ENCODE peak calls at places on chromosomes 4 and X, in seven cellular contexts. One of them, this sample, is unnamed.

GRCh38 chr4:163493643-163494359 is 689 bp upstream of the TMA16 start:
- DNase-seq in fibroblast of pulmonary artery: no peak
- DNase-seq in bronchial epithelial cell: no peak
- DNase-seq in upper lobe of left lung: no peak
- DNase-seq in dorsolateral prefrontal cortex: no peak
- DNase-seq in choroid plexus epithelial cell: no peak
- DNase-seq in neural progenitor cell: no peak
- DNase-seq in this sample: no peak

GRCh38 chr4:39464886-39465501 is 6.1 kb downstream of the LIAS start:
- DNase-seq in fibroblast of pulmonary artery: peak; percentile 92
- DNase-seq in bronchial epithelial cell: peak; percentile 58
- DNase-seq in upper lobe of left lung: no peak
- DNase-seq in dorsolateral prefrontal cortex: no peak
- DNase-seq in choroid plexus epithelial cell: peak; percentile 92
- DNase-seq in neural progenitor cell: no peak
- DNase-seq in this sample: peak; percentile 69

GRCh38 chr4:140764785-140765392 is 8.7 kb upstream of the TBC1D9 start:
- DNase-seq in fibroblast of pulmonary artery: no peak
- DNase-seq in bronchial epithelial cell: peak; percentile 19
- DNase-seq in upper lobe of left lung: no peak
- DNase-seq in dorsolateral prefrontal cortex: no peak
- DNase-seq in choroid plexus epithelial cell: peak; percentile 31
- DNase-seq in neural progenitor cell: peak; percentile 5
- DNase-seq in this sample: no peak

GRCh38 chr4:526971-527460 is 28.0 kb downstream of the PIGG start:
- DNase-seq in fibroblast of pulmonary artery: no peak
- DNase-seq in bronchial epithelial cell: no peak
- DNase-seq in upper lobe of left lung: peak; percentile 66
- DNase-seq in dorsolateral prefrontal cortex: no peak
- DNase-seq in choroid plexus epithelial cell: no peak
- DNase-seq in neural progenitor cell: no peak
- DNase-seq in this sample: no peak

GRCh38 chr4:102663073-102663472 is 97.7 kb downstream of the MANBA start:
- DNase-seq in fibroblast of pulmonary artery: peak; percentile 67
- DNase-seq in bronchial epithelial cell: peak; percentile 80
- DNase-seq in upper lobe of left lung: no peak
- DNase-seq in dorsolateral prefrontal cortex: no peak
- DNase-seq in choroid plexus epithelial cell: peak; percentile 73
- DNase-seq in neural progenitor cell: no peak
- DNase-seq in this sample: no peak

GRCh38 chr4:154727540-154727939 is 16.3 kb upstream of the LRAT start:
- DNase-seq in fibroblast of pulmonary artery: no peak
- DNase-seq in bronchial epithelial cell: peak; percentile 42
- DNase-seq in upper lobe of left lung: no peak
- DNase-seq in dorsolateral prefrontal cortex: no peak
- DNase-seq in choroid plexus epithelial cell: no peak
- DNase-seq in neural progenitor cell: no peak
- DNase-seq in this sample: no peak

GRCh38 chrX:19225906-19226305 is 103.6 kb upstream of the ADGRG2 start:
- DNase-seq in fibroblast of pulmonary artery: peak; percentile 0
- DNase-seq in bronchial epithelial cell: peak; percentile 30
- DNase-seq in upper lobe of left lung: no peak
- DNase-seq in dorsolateral prefrontal cortex: no peak
- DNase-seq in choroid plexus epithelial cell: peak; percentile 14
- DNase-seq in neural progenitor cell: peak; percentile 38
- DNase-seq in this sample: peak; percentile 2

GRCh38 chr4:164902608-164903007 is 25.6 kb downstream of the APELA start:
- DNase-seq in fibroblast of pulmonary artery: no peak
- DNase-seq in bronchial epithelial cell: no peak
- DNase-seq in upper lobe of left lung: no peak
- DNase-seq in dorsolateral prefrontal cortex: no peak
- DNase-seq in choroid plexus epithelial cell: no peak
- DNase-seq in neural progenitor cell: no peak
- DNase-seq in this sample: no peak

GRCh38 chr4:158895797-158896442 is 127.1 kb downstream of the FNIP2 start:
- DNase-seq in fibroblast of pulmonary artery: peak; percentile 53
- DNase-seq in bronchial epithelial cell: peak; percentile 53
- DNase-seq in upper lobe of left lung: no peak
- DNase-seq in dorsolateral prefrontal cortex: peak; percentile 48
- DNase-seq in choroid plexus epithelial cell: peak; percentile 62
- DNase-seq in neural progenitor cell: peak; percentile 47
- DNase-seq in this sample: peak; percentile 28

GRCh38 chrX:58025979-58026378 is 115.7 kb upstream of the ZXDA start:
- DNase-seq in fibroblast of pulmonary artery: peak; percentile 18
- DNase-seq in bronchial epithelial cell: peak; percentile 33
- DNase-seq in upper lobe of left lung: no peak
- DNase-seq in dorsolateral prefrontal cortex: no peak
- DNase-seq in choroid plexus epithelial cell: peak; percentile 30
- DNase-seq in neural progenitor cell: peak; percentile 9
- DNase-seq in this sample: peak; percentile 44

GRCh38 chrX:150489359-150490015 is 78.9 kb upstream of the MTM1 start:
- DNase-seq in fibroblast of pulmonary artery: peak; percentile 21
- DNase-seq in bronchial epithelial cell: no peak
- DNase-seq in upper lobe of left lung: no peak
- DNase-seq in dorsolateral prefrontal cortex: no peak
- DNase-seq in choroid plexus epithelial cell: peak; percentile 20
- DNase-seq in neural progenitor cell: no peak
- DNase-seq in this sample: no peak

GRCh38 chrX:129654652-129655546 is at the start of gene APLN:
- DNase-seq in fibroblast of pulmonary artery: peak; percentile 44
- DNase-seq in bronchial epithelial cell: no peak
- DNase-seq in upper lobe of left lung: peak; percentile 88
- DNase-seq in dorsolateral prefrontal cortex: no peak
- DNase-seq in choroid plexus epithelial cell: peak; percentile 70
- DNase-seq in neural progenitor cell: peak; percentile 71
- DNase-seq in this sample: no peak

GRCh38 chr4:159107203-159107921 is 4.5 kb downstream of the RAPGEF2 start:
- DNase-seq in fibroblast of pulmonary artery: no peak
- DNase-seq in bronchial epithelial cell: peak; percentile 67
- DNase-seq in upper lobe of left lung: no peak
- DNase-seq in dorsolateral prefrontal cortex: no peak
- DNase-seq in choroid plexus epithelial cell: peak; percentile 28
- DNase-seq in neural progenitor cell: no peak
- DNase-seq in this sample: no peak

GRCh38 chrX:112819813-112820212 is 20.8 kb downstream of the AMOT start:
- DNase-seq in fibroblast of pulmonary artery: no peak
- DNase-seq in bronchial epithelial cell: no peak
- DNase-seq in upper lobe of left lung: no peak
- DNase-seq in dorsolateral prefrontal cortex: no peak
- DNase-seq in choroid plexus epithelial cell: no peak
- DNase-seq in neural progenitor cell: no peak
- DNase-seq in this sample: no peak

GRCh38 chr4:184289179-184289535 is 71.5 kb upstream of the ENPP6 start:
- DNase-seq in fibroblast of pulmonary artery: no peak
- DNase-seq in bronchial epithelial cell: no peak
- DNase-seq in upper lobe of left lung: no peak
- DNase-seq in dorsolateral prefrontal cortex: no peak
- DNase-seq in choroid plexus epithelial cell: no peak
- DNase-seq in neural progenitor cell: no peak
- DNase-seq in this sample: no peak

GRCh38 chr4:184287697-184288255 is 70.1 kb upstream of the ENPP6 start:
- DNase-seq in fibroblast of pulmonary artery: peak; percentile 76
- DNase-seq in bronchial epithelial cell: peak; percentile 69
- DNase-seq in upper lobe of left lung: no peak
- DNase-seq in dorsolateral prefrontal cortex: no peak
- DNase-seq in choroid plexus epithelial cell: peak; percentile 86
- DNase-seq in neural progenitor cell: peak; percentile 15
- DNase-seq in this sample: no peak

GRCh38 chr4:184286346-184286745 is 68.7 kb upstream of the ENPP6 start:
- DNase-seq in fibroblast of pulmonary artery: peak; percentile 84
- DNase-seq in bronchial epithelial cell: no peak
- DNase-seq in upper lobe of left lung: no peak
- DNase-seq in dorsolateral prefrontal cortex: no peak
- DNase-seq in choroid plexus epithelial cell: no peak
- DNase-seq in neural progenitor cell: no peak
- DNase-seq in this sample: no peak

GRCh38 chr4:184292465-184292867 is 74.8 kb upstream of the ENPP6 start:
- DNase-seq in fibroblast of pulmonary artery: no peak
- DNase-seq in bronchial epithelial cell: no peak
- DNase-seq in upper lobe of left lung: no peak
- DNase-seq in dorsolateral prefrontal cortex: no peak
- DNase-seq in choroid plexus epithelial cell: no peak
- DNase-seq in neural progenitor cell: no peak
- DNase-seq in this sample: no peak

DNA sequence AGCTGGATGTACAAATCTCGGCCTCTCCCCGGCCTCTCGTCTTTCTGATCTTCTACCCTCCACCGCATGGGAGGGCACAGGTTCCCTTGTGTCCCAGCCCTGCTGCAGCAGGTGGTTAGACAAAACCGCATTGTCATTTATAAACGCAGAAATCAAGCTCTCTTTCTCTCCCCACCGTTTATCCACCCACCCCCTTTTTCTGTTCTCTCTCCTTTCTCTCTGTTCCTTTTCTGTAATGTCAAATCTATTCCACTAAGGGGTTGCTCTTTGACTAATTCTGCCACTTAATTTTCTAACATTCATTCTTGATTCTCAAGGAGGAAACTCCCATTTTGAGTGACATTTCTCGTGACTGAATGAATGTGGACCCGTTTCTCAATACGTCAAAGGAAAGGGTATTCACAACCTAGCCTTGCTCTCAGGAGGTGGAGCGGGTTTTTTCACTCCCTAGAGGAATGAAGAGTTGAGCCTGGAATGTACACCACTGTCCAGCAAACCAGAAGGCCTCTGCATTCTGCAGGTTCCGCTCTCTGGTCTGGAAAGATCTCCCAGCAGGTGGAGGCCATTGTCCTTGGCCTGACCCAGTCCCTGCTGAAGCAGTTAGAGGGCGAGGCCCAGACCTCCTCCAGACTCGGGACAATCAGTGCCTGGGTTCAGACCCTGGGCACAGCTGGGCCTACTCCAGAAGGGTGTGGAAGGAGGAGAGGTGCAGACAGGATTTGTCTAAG is 70.9 kb upstream of the ENPP6 start:
- DNase-seq in fibroblast of pulmonary artery: no peak
- DNase-seq in bronchial epithelial cell: no peak
- DNase-seq in upper lobe of left lung: no peak
- DNase-seq in dorsolateral prefrontal cortex: no peak
- DNase-seq in choroid plexus epithelial cell: peak; percentile 31
- DNase-seq in neural progenitor cell: no peak
- DNase-seq in this sample: peak; percentile 63
- H3K4me3 ChIP-seq in fibroblast of pulmonary artery: no peak overlapping the region
- H3K4me3 ChIP-seq in bronchial epithelial cell: no peak overlapping the region
- H3K4me3 ChIP-seq in upper lobe of left lung: no peak overlapping the region
- H3K4me3 ChIP-seq in dorsolateral prefrontal cortex: no peak overlapping the region
- H3K4me3 ChIP-seq in choroid plexus epithelial cell: no peak overlapping the region
- H3K4me3 ChIP-seq in neural progenitor cell: no peak overlapping the region
- H3K4me3 ChIP-seq in this sample: no peak overlapping the region

GRCh38 chr4:5955856-5956255 is 62.4 kb downstream of the C4orf50 start:
- DNase-seq in fibroblast of pulmonary artery: no peak
- DNase-seq in bronchial epithelial cell: no peak
- DNase-seq in upper lobe of left lung: no peak
- DNase-seq in dorsolateral prefrontal cortex: no peak
- DNase-seq in choroid plexus epithelial cell: no peak
- DNase-seq in neural progenitor cell: no peak
- DNase-seq in this sample: no peak
- H3K4me3 ChIP-seq in fibroblast of pulmonary artery: no peak overlapping the region
- H3K4me3 ChIP-seq in bronchial epithelial cell: no peak overlapping the region
- H3K4me3 ChIP-seq in upper lobe of left lung: no peak overlapping the region
- H3K4me3 ChIP-seq in dorsolateral prefrontal cortex: no peak overlapping the region
- H3K4me3 ChIP-seq in choroid plexus epithelial cell: no peak overlapping the region
- H3K4me3 ChIP-seq in neural progenitor cell: no peak overlapping the region
- H3K4me3 ChIP-seq in this sample: no peak overlapping the region

DNA sequence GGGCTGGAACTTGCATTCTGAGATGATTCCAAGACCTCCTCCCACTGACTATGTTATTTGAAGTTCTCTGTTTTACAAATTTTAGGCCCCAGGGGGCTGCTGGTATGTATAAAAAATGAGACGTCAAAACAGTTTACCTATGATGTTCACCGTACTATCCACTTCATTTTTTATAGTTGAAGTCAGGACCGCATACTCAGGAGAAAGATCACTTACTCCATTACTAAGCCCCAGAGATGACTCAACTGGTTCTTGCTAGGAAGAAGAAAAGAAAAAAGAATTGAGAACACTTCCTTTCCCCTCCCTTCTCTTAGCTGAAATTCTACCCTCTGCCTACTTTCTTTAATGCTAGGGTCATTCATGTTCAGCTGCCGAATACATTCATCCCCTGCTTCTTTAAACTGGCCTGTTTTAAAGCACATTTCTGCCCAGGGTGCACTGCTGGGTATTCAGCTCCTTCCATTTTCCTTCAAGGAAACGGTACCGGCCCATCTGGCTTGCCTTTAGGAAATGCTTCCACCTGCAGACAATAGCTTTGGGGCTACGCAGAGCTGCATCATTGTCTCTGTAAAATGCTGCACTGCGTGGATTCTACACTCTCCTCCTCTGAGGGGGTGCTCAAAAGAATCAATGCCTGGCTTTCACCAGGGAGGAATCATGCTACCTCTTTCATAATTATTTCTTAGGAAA is 66.2 kb downstream of the IRF2 start:
- DNase-seq in fibroblast of pulmonary artery: peak; percentile 69
- DNase-seq in bronchial epithelial cell: peak; percentile 87
- DNase-seq in upper lobe of left lung: no peak
- DNase-seq in dorsolateral prefrontal cortex: no peak
- DNase-seq in choroid plexus epithelial cell: peak; percentile 88
- DNase-seq in neural progenitor cell: peak; percentile 62
- DNase-seq in this sample: no peak
- H3K4me3 ChIP-seq in fibroblast of pulmonary artery: no peak overlapping the region
- H3K4me3 ChIP-seq in bronchial epithelial cell: no peak overlapping the region
- H3K4me3 ChIP-seq in upper lobe of left lung: no peak overlapping the region
- H3K4me3 ChIP-seq in dorsolateral prefrontal cortex: no peak overlapping the region
- H3K4me3 ChIP-seq in choroid plexus epithelial cell: no peak overlapping the region
- H3K4me3 ChIP-seq in neural progenitor cell: no peak overlapping the region
- H3K4me3 ChIP-seq in this sample: no peak overlapping the region

GRCh38 chr4:94803181-94803580 is 45.4 kb downstream of the BMPR1B start:
- DNase-seq in fibroblast of pulmonary artery: peak; percentile 3
- DNase-seq in bronchial epithelial cell: no peak
- DNase-seq in upper lobe of left lung: no peak
- DNase-seq in dorsolateral prefrontal cortex: no peak
- DNase-seq in choroid plexus epithelial cell: peak; percentile 33
- DNase-seq in neural progenitor cell: no peak
- DNase-seq in this sample: peak; percentile 2

GRCh38 chr4:94801016-94801415 is 43.3 kb downstream of the BMPR1B start:
- DNase-seq in fibroblast of pulmonary artery: no peak
- DNase-seq in bronchial epithelial cell: no peak
- DNase-seq in upper lobe of left lung: no peak
- DNase-seq in dorsolateral prefrontal cortex: no peak
- DNase-seq in choroid plexus epithelial cell: no peak
- DNase-seq in neural progenitor cell: no peak
- DNase-seq in this sample: no peak

GRCh38 chr4:94806376-94806775 is 48.6 kb downstream of the BMPR1B start:
- DNase-seq in fibroblast of pulmonary artery: no peak
- DNase-seq in bronchial epithelial cell: no peak
- DNase-seq in upper lobe of left lung: no peak
- DNase-seq in dorsolateral prefrontal cortex: no peak
- DNase-seq in choroid plexus epithelial cell: peak; percentile 19
- DNase-seq in neural progenitor cell: no peak
- DNase-seq in this sample: no peak

GRCh38 chr4:94802091-94802490 is 44.3 kb downstream of the BMPR1B start:
- DNase-seq in fibroblast of pulmonary artery: no peak
- DNase-seq in bronchial epithelial cell: no peak
- DNase-seq in upper lobe of left lung: no peak
- DNase-seq in dorsolateral prefrontal cortex: no peak
- DNase-seq in choroid plexus epithelial cell: no peak
- DNase-seq in neural progenitor cell: no peak
- DNase-seq in this sample: no peak

DNA sequence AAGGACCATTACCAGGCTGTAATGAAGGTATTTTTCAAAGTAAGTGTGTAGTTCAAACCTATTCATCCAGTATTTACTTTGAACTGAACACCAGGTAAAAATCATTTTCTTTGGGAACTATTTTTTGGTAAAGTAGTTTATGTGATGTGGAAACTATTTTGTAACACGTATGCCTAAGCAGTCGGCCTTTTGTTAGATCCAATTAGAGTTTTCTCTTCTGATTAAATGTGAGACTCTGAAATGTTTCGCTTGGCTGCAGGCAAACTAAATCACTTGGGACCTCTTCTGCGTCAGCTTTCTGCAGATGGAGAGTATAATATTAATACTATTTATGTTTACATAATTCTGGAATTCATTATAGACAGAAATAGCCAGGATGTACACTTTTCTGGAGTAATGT is 46.9 kb downstream of the BMPR1B start:
- DNase-seq in fibroblast of pulmonary artery: no peak
- DNase-seq in bronchial epithelial cell: no peak
- DNase-seq in upper lobe of left lung: no peak
- DNase-seq in dorsolateral prefrontal cortex: no peak
- DNase-seq in choroid plexus epithelial cell: no peak
- DNase-seq in neural progenitor cell: no peak
- DNase-seq in this sample: no peak
- H3K4me3 ChIP-seq in fibroblast of pulmonary artery: no peak overlapping the region
- H3K4me3 ChIP-seq in bronchial epithelial cell: no peak overlapping the region
- H3K4me3 ChIP-seq in upper lobe of left lung: no peak overlapping the region
- H3K4me3 ChIP-seq in dorsolateral prefrontal cortex: no peak overlapping the region
- H3K4me3 ChIP-seq in choroid plexus epithelial cell: no peak overlapping the region
- H3K4me3 ChIP-seq in neural progenitor cell: no peak overlapping the region
- H3K4me3 ChIP-seq in this sample: no peak overlapping the region